ENCODE peak calls at places on chromosomes 2 and 18, in five cellular contexts. One of them, this sample, is unnamed.

GRCh38 chr2:159227467-159227866 is 59.0 kb downstream of the WDSUB1 start:
- DNase-seq in brain microvascular endothelial cell: no peak
- DNase-seq in Peyer's patch: no peak
- DNase-seq in fibroblast of the aortic adventitia: no peak
- DNase-seq in epithelial cell of esophagus: no peak
- DNase-seq in this sample: no peak

GRCh38 chr2:232979871-232980461 is 33.1 kb downstream of the NGEF start:
- DNase-seq in brain microvascular endothelial cell: peak; percentile 53
- DNase-seq in Peyer's patch: peak; percentile 75
- DNase-seq in epithelial cell of esophagus: peak; percentile 77
- DNase-seq in fibroblast of the aortic adventitia: peak; percentile 53
- DNase-seq in this sample: peak; percentile 56

GRCh38 chr2:24820598-24821432 is 27.6 kb downstream of the CENPO start:
- DNase-seq in epithelial cell of esophagus: no peak
- DNase-seq in brain microvascular endothelial cell: no peak
- DNase-seq in Peyer's patch: peak; percentile 42
- DNase-seq in fibroblast of the aortic adventitia: no peak
- DNase-seq in this sample: peak; percentile 37

GRCh38 chr2:112869258-112869842 is 32.8 kb upstream of the IL1B start:
- DNase-seq in fibroblast of the aortic adventitia: peak; percentile 94
- DNase-seq in epithelial cell of esophagus: peak; percentile 98
- DNase-seq in Peyer's patch: peak; percentile 94
- DNase-seq in brain microvascular endothelial cell: no peak
- DNase-seq in this sample: peak; percentile 52

GRCh38 chr2:58569460-58570185 is 328.5 kb upstream of the FANCL start:
- DNase-seq in fibroblast of the aortic adventitia: no peak
- DNase-seq in brain microvascular endothelial cell: no peak
- DNase-seq in epithelial cell of esophagus: peak; percentile 71
- DNase-seq in Peyer's patch: no peak
- DNase-seq in this sample: no peak

GRCh38 chr2:13607139-13607538 is 890.4 kb downstream of the TRIB2 start:
- DNase-seq in fibroblast of the aortic adventitia: no peak
- DNase-seq in Peyer's patch: no peak
- DNase-seq in epithelial cell of esophagus: no peak
- DNase-seq in brain microvascular endothelial cell: no peak
- DNase-seq in this sample: no peak

GRCh38 chr2:240296104-240296406 is 139.4 kb upstream of the GPC1 start:
- DNase-seq in Peyer's patch: no peak
- DNase-seq in brain microvascular endothelial cell: no peak
- DNase-seq in fibroblast of the aortic adventitia: no peak
- DNase-seq in epithelial cell of esophagus: no peak
- DNase-seq in this sample: no peak

GRCh38 chr2:182763311-182763912 is 47.4 kb downstream of the DNAJC10 start:
- DNase-seq in epithelial cell of esophagus: peak; percentile 58
- DNase-seq in fibroblast of the aortic adventitia: peak; percentile 46
- DNase-seq in brain microvascular endothelial cell: peak; percentile 55
- DNase-seq in Peyer's patch: peak; percentile 50
- DNase-seq in this sample: peak; percentile 74

GRCh38 chr2:207869784-207870778 is 100.4 kb upstream of the FZD5 start:
- DNase-seq in fibroblast of the aortic adventitia: peak; percentile 64
- DNase-seq in Peyer's patch: no peak
- DNase-seq in epithelial cell of esophagus: peak; percentile 50
- DNase-seq in brain microvascular endothelial cell: peak; percentile 60
- DNase-seq in this sample: peak; percentile 79

GRCh38 chr18:60358516-60358915 is 14.1 kb downstream of the MC4R start:
- DNase-seq in fibroblast of the aortic adventitia: no peak
- DNase-seq in Peyer's patch: no peak
- DNase-seq in epithelial cell of esophagus: peak; percentile 43
- DNase-seq in brain microvascular endothelial cell: peak; percentile 2
- DNase-seq in this sample: peak; percentile 65

GRCh38 chr2:203532957-203533695 is 2.0 kb downstream of the RAPH1 start:
- DNase-seq in brain microvascular endothelial cell: peak; percentile 48
- DNase-seq in Peyer's patch: no peak
- DNase-seq in fibroblast of the aortic adventitia: peak; percentile 69
- DNase-seq in epithelial cell of esophagus: peak; percentile 19
- DNase-seq in this sample: peak; percentile 64

GRCh38 chr2:219698684-219699439 is 71.4 kb downstream of the SLC4A3 start:
- DNase-seq in epithelial cell of esophagus: peak; percentile 65
- DNase-seq in brain microvascular endothelial cell: no peak
- DNase-seq in fibroblast of the aortic adventitia: no peak
- DNase-seq in Peyer's patch: no peak
- DNase-seq in this sample: no peak

GRCh38 chr2:104919127-104919526 is 65.2 kb downstream of the POU3F3 start:
- DNase-seq in Peyer's patch: peak; percentile 85
- DNase-seq in fibroblast of the aortic adventitia: no peak
- DNase-seq in brain microvascular endothelial cell: no peak
- DNase-seq in epithelial cell of esophagus: no peak
- DNase-seq in this sample: no peak

GRCh38 chr2:214379227-214379626 is 31.6 kb upstream of the VWC2L start:
- DNase-seq in Peyer's patch: no peak
- DNase-seq in brain microvascular endothelial cell: no peak
- DNase-seq in fibroblast of the aortic adventitia: no peak
- DNase-seq in epithelial cell of esophagus: peak; percentile 42
- DNase-seq in this sample: peak; percentile 0

GRCh38 chr2:41061371-41061770 is 609.5 kb upstream of the SLC8A1 start:
- DNase-seq in brain microvascular endothelial cell: no peak
- DNase-seq in fibroblast of the aortic adventitia: peak; percentile 2
- DNase-seq in Peyer's patch: no peak
- DNase-seq in epithelial cell of esophagus: no peak
- DNase-seq in this sample: peak; percentile 44

GRCh38 chr18:46767217-46767616 is 10.4 kb upstream of the ST8SIA5 start:
- DNase-seq in fibroblast of the aortic adventitia: no peak
- DNase-seq in Peyer's patch: no peak
- DNase-seq in epithelial cell of esophagus: no peak
- DNase-seq in brain microvascular endothelial cell: no peak
- DNase-seq in this sample: no peak

GRCh38 chr18:26970637-26971036 is 105.1 kb upstream of the AQP4 start:
- DNase-seq in epithelial cell of esophagus: no peak
- DNase-seq in fibroblast of the aortic adventitia: no peak
- DNase-seq in brain microvascular endothelial cell: no peak
- DNase-seq in Peyer's patch: no peak
- DNase-seq in this sample: no peak

GRCh38 chr18:60534539-60534938 is 162.0 kb upstream of the MC4R start:
- DNase-seq in fibroblast of the aortic adventitia: peak; percentile 3
- DNase-seq in Peyer's patch: no peak
- DNase-seq in brain microvascular endothelial cell: peak; percentile 41
- DNase-seq in epithelial cell of esophagus: peak; percentile 39
- DNase-seq in this sample: peak; percentile 60

GRCh38 chr2:20609995-20610357 is 40.9 kb downstream of the HS1BP3 start:
- DNase-seq in brain microvascular endothelial cell: no peak
- DNase-seq in Peyer's patch: peak; percentile 22
- DNase-seq in fibroblast of the aortic adventitia: no peak
- DNase-seq in epithelial cell of esophagus: no peak
- DNase-seq in this sample: no peak

GRCh38 chr2:27888790-27889189 is 1.4 kb downstream of the RBKS start:
- DNase-seq in fibroblast of the aortic adventitia: peak; percentile 42
- DNase-seq in epithelial cell of esophagus: no peak
- DNase-seq in brain microvascular endothelial cell: no peak
- DNase-seq in Peyer's patch: no peak
- DNase-seq in this sample: peak; percentile 47

GRCh38 chr2:88254437-88255081 is 84.4 kb downstream of the THNSL2 start:
- DNase-seq in epithelial cell of esophagus: no peak
- DNase-seq in brain microvascular endothelial cell: no peak
- DNase-seq in Peyer's patch: no peak
- DNase-seq in fibroblast of the aortic adventitia: no peak
- DNase-seq in this sample: no peak

DNA sequence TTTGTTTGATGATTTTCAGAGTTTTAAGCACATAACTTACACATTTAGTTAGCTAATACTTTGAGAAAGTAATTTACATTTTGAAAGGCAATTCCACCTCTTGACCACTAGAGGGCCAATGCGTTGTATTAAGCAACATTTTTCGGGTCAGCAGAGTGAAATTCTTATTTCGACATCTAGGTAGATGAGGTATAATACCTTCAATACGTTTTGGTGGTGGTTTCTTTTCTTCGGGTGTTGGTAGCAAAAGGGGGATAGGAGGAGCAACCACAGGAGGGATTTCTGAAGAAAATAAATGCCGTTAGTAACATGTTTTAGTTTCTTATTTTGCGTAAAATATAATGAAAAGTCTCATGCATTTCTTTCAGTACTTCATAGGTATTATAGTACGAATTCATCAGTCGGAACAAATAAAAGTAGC is 106.3 kb downstream of the TTN start:
- DNase-seq in epithelial cell of esophagus: peak; percentile 47
- DNase-seq in brain microvascular endothelial cell: no peak
- DNase-seq in fibroblast of the aortic adventitia: peak; percentile 53
- DNase-seq in Peyer's patch: no peak
- DNase-seq in this sample: peak; percentile 54
- TF ChIP-seq CTCF in epithelial cell of esophagus: peak; percentile 90
- TF ChIP-seq CTCF in brain microvascular endothelial cell: peak; percentile 86
- TF ChIP-seq CTCF in fibroblast of the aortic adventitia: peak; percentile 93
- TF ChIP-seq CTCF in Peyer's patch: peak; percentile 68
- TF ChIP-seq CTCF in this sample: peak; percentile 84

GRCh38 chr2:43372386-43373081 is 146.1 kb upstream of the ZFP36L2 start:
- DNase-seq in Peyer's patch: peak; percentile 55
- DNase-seq in epithelial cell of esophagus: no peak
- DNase-seq in brain microvascular endothelial cell: no peak
- DNase-seq in fibroblast of the aortic adventitia: no peak
- DNase-seq in this sample: no peak
- TF ChIP-seq CTCF in Peyer's patch: no peak
- TF ChIP-seq CTCF in epithelial cell of esophagus: no peak
- TF ChIP-seq CTCF in brain microvascular endothelial cell: no peak
- TF ChIP-seq CTCF in fibroblast of the aortic adventitia: no peak
- TF ChIP-seq CTCF in this sample: no peak

GRCh38 chr2:144151877-144152276 is 368.0 kb downstream of the ZEB2 start:
- DNase-seq in brain microvascular endothelial cell: no peak
- DNase-seq in fibroblast of the aortic adventitia: no peak
- DNase-seq in Peyer's patch: no peak
- DNase-seq in epithelial cell of esophagus: no peak
- DNase-seq in this sample: no peak

GRCh38 chr2:144154205-144154604 is 365.7 kb downstream of the ZEB2 start:
- DNase-seq in brain microvascular endothelial cell: no peak
- DNase-seq in fibroblast of the aortic adventitia: peak; percentile 27
- DNase-seq in Peyer's patch: no peak
- DNase-seq in epithelial cell of esophagus: no peak
- DNase-seq in this sample: peak; percentile 53

GRCh38 chr2:144151405-144151804 is 368.5 kb downstream of the ZEB2 start:
- DNase-seq in brain microvascular endothelial cell: no peak
- DNase-seq in epithelial cell of esophagus: no peak
- DNase-seq in fibroblast of the aortic adventitia: no peak
- DNase-seq in Peyer's patch: no peak
- DNase-seq in this sample: no peak

GRCh38 chr2:144156736-144157645 is 362.9 kb downstream of the ZEB2 start:
- DNase-seq in Peyer's patch: no peak
- DNase-seq in brain microvascular endothelial cell: peak; percentile 25
- DNase-seq in fibroblast of the aortic adventitia: no peak
- DNase-seq in epithelial cell of esophagus: no peak
- DNase-seq in this sample: no peak

DNA sequence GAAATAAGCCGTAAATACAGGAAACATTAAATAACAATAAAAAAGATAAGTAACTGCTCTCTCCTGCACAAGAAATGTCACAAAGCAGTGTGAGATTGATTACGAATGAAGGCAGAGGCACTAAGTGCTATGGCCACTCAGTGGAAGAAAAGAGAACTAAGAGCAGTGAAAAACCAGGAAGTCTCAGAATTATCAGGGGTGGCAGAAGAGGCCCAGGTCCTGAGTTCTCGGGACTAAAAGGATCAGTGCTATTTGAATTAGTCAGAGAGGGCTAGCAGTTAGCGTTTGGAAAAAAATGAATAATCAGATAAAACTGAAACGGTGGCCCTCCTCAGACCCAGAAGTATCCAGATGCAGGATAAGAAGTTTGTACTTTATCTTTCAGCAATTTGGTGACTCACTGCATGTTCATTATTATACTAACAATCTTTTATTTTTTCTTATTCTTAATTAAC is 367.1 kb downstream of the ZEB2 start:
- DNase-seq in fibroblast of the aortic adventitia: peak; percentile 53
- DNase-seq in Peyer's patch: no peak
- DNase-seq in epithelial cell of esophagus: no peak
- DNase-seq in brain microvascular endothelial cell: peak; percentile 76
- DNase-seq in this sample: peak; percentile 57
- TF ChIP-seq CTCF in fibroblast of the aortic adventitia: peak; percentile 34
- TF ChIP-seq CTCF in Peyer's patch: no peak
- TF ChIP-seq CTCF in epithelial cell of esophagus: no peak
- TF ChIP-seq CTCF in brain microvascular endothelial cell: peak; percentile 25
- TF ChIP-seq CTCF in this sample: peak; percentile 37

DNA sequence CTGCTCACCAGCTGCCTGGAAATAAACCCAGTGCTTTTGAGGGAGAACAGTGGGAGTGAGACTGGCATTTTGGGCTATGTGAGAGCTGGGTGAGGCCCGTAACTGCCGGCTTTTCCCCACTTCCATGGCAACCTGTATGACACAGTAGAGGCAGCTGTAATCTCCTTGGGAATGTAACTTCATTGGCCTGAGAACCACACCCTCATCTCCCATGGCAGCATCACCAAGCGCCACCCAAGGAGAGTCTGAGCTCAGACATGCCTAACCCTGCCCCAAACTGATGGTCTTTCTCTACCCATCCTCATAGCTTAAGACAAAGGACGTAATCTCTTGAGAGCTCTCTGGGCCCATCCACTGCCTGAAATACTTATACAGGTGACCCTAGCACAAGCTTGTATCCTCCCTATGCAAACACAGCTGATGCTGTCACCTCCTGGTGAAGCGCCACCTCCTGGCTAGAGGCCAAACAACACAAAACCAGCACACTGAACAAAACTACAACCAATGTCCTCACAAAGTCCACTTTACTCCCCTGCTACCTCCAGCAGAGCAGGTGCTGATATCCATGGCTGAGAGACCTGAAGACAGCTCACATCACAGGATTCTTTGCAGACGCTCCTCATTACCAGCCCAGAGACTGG is 763.4 kb upstream of the NRXN1 start:
- DNase-seq in fibroblast of the aortic adventitia: no peak
- DNase-seq in brain microvascular endothelial cell: no peak
- DNase-seq in epithelial cell of esophagus: peak; percentile 32
- DNase-seq in Peyer's patch: no peak
- DNase-seq in this sample: peak; percentile 18
- TF ChIP-seq CTCF in fibroblast of the aortic adventitia: no peak
- TF ChIP-seq CTCF in brain microvascular endothelial cell: peak; percentile 54
- TF ChIP-seq CTCF in epithelial cell of esophagus: peak; percentile 47
- TF ChIP-seq CTCF in Peyer's patch: no peak
- TF ChIP-seq CTCF in this sample: peak; percentile 42

DNA sequence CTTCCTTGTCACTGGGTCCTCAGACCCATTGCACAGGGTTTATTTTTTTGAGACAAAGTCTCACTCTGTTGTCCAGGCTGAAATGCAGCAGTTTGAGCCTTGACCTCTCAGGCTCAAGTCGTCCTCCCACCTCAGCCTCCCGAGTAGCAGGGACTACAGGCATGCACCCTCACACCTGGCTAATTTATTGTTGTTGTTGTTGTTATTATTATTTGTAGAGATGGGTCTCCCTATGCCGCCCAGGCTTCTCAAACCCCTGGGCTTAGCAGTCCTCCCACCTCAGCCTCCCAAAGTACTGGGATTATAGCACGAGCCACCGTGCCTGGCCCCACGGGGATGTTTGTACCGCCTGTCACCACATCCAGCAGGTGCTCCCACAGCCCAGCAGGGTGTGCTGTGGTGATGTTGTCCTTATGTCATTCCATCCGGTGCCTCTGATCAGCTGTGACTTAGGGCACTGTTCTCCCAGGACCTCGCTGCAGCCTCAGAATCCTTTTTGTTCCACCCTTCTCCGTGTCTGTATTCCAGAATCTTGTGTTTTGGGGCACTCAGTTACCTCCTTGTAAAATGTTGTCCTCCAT is 182.3 kb downstream of the INO80D start:
- DNase-seq in fibroblast of the aortic adventitia: no peak
- DNase-seq in Peyer's patch: peak; percentile 75
- DNase-seq in brain microvascular endothelial cell: no peak
- DNase-seq in epithelial cell of esophagus: peak; percentile 30
- DNase-seq in this sample: peak; percentile 17
- TF ChIP-seq CTCF in fibroblast of the aortic adventitia: peak; percentile 2
- TF ChIP-seq CTCF in Peyer's patch: no peak
- TF ChIP-seq CTCF in brain microvascular endothelial cell: peak; percentile 61
- TF ChIP-seq CTCF in epithelial cell of esophagus: peak; percentile 35
- TF ChIP-seq CTCF in this sample: peak; percentile 44